ENCODE peak calls at places on chromosomes 12 and 14, in six cellular contexts. One of them, this sample, is unnamed.

GRCh38 chr14:93975791-93976476 is 436 bp downstream of the ASB2 start:
- DNase-seq in upper lobe of right lung: no peak
- DNase-seq in EH: no peak
- DNase-seq in activated T-cell treated with anti-CD3 and anti-CD28 coated beads, Interleukin-2, amount 50 U/mL, for 1 hour: no peak
- DNase-seq in activated CD4-positive, CD25-positive, alpha-beta regulatory T cell: no peak
- DNase-seq in NCI-H1105: no peak
- DNase-seq in this sample: peak

GRCh38 chr14:94615254-94615653 is 3.1 kb downstream of the SERPINA3 start:
- DNase-seq in upper lobe of right lung: no peak
- DNase-seq in EH: no peak
- DNase-seq in activated T-cell treated with anti-CD3 and anti-CD28 coated beads, Interleukin-2, amount 50 U/mL, for 1 hour: no peak
- DNase-seq in activated CD4-positive, CD25-positive, alpha-beta regulatory T cell: no peak
- DNase-seq in NCI-H1105: no peak
- DNase-seq in this sample: no peak

GRCh38 chr14:74892745-74893144 is 11.0 kb downstream of the DLST start:
- DNase-seq in upper lobe of right lung: no peak
- DNase-seq in EH: no peak
- DNase-seq in activated T-cell treated with anti-CD3 and anti-CD28 coated beads, Interleukin-2, amount 50 U/mL, for 1 hour: no peak
- DNase-seq in activated CD4-positive, CD25-positive, alpha-beta regulatory T cell: no peak
- DNase-seq in NCI-H1105: no peak
- DNase-seq in this sample: no peak

GRCh38 chr14:26963696-26964095 is 365.9 kb upstream of the NOVA1 start:
- DNase-seq in upper lobe of right lung: no peak
- DNase-seq in EH: no peak
- DNase-seq in activated T-cell treated with anti-CD3 and anti-CD28 coated beads, Interleukin-2, amount 50 U/mL, for 1 hour: no peak
- DNase-seq in activated CD4-positive, CD25-positive, alpha-beta regulatory T cell: no peak
- DNase-seq in NCI-H1105: no peak
- DNase-seq in this sample: no peak

GRCh38 chr12:71007736-71008449 is 87.4 kb upstream of the PTPRR start:
- DNase-seq in upper lobe of right lung: no peak
- DNase-seq in EH: no peak
- DNase-seq in activated T-cell treated with anti-CD3 and anti-CD28 coated beads, Interleukin-2, amount 50 U/mL, for 1 hour: no peak
- DNase-seq in activated CD4-positive, CD25-positive, alpha-beta regulatory T cell: no peak
- DNase-seq in NCI-H1105: no peak
- DNase-seq in this sample: no peak

GRCh38 chr12:5665615-5666014 is 233.7 kb downstream of the NTF3 start:
- DNase-seq in upper lobe of right lung: no peak
- DNase-seq in EH: peak
- DNase-seq in activated T-cell treated with anti-CD3 and anti-CD28 coated beads, Interleukin-2, amount 50 U/mL, for 1 hour: no peak
- DNase-seq in activated CD4-positive, CD25-positive, alpha-beta regulatory T cell: no peak
- DNase-seq in NCI-H1105: no peak
- DNase-seq in this sample: no peak

GRCh38 chr12:71551529-71551928 is 111.9 kb downstream of the LGR5 start:
- DNase-seq in upper lobe of right lung: no peak
- DNase-seq in EH: peak
- DNase-seq in activated T-cell treated with anti-CD3 and anti-CD28 coated beads, Interleukin-2, amount 50 U/mL, for 1 hour: no peak
- DNase-seq in activated CD4-positive, CD25-positive, alpha-beta regulatory T cell: no peak
- DNase-seq in NCI-H1105: peak
- DNase-seq in this sample: no peak

GRCh38 chr14:32009636-32010560 is 67.2 kb upstream of the ARHGAP5 start:
- DNase-seq in upper lobe of right lung: no peak
- DNase-seq in EH: no peak
- DNase-seq in activated T-cell treated with anti-CD3 and anti-CD28 coated beads, Interleukin-2, amount 50 U/mL, for 1 hour: no peak
- DNase-seq in activated CD4-positive, CD25-positive, alpha-beta regulatory T cell: no peak
- DNase-seq in NCI-H1105: no peak
- DNase-seq in this sample: no peak

GRCh38 chr12:104073699-104074098 is 9.4 kb downstream of the HCFC2 start:
- DNase-seq in upper lobe of right lung: no peak
- DNase-seq in EH: no peak
- DNase-seq in activated T-cell treated with anti-CD3 and anti-CD28 coated beads, Interleukin-2, amount 50 U/mL, for 1 hour: no peak
- DNase-seq in activated CD4-positive, CD25-positive, alpha-beta regulatory T cell: no peak
- DNase-seq in NCI-H1105: no peak
- DNase-seq in this sample: no peak

GRCh38 chr12:4909397-4909733 is 340 bp upstream of the KCNA1 start:
- DNase-seq in upper lobe of right lung: no peak
- DNase-seq in EH: no peak
- DNase-seq in activated T-cell treated with anti-CD3 and anti-CD28 coated beads, Interleukin-2, amount 50 U/mL, for 1 hour: peak
- DNase-seq in activated CD4-positive, CD25-positive, alpha-beta regulatory T cell: no peak
- DNase-seq in NCI-H1105: no peak
- DNase-seq in this sample: no peak

GRCh38 chr12:8946733-8947132 is 2.7 kb downstream of the M6PR start:
- DNase-seq in upper lobe of right lung: no peak
- DNase-seq in EH: no peak
- DNase-seq in activated T-cell treated with anti-CD3 and anti-CD28 coated beads, Interleukin-2, amount 50 U/mL, for 1 hour: no peak
- DNase-seq in activated CD4-positive, CD25-positive, alpha-beta regulatory T cell: no peak
- DNase-seq in NCI-H1105: no peak
- DNase-seq in this sample: no peak

GRCh38 chr12:67634167-67634793 is 14.3 kb upstream of the DYRK2 start:
- DNase-seq in upper lobe of right lung: no peak
- DNase-seq in EH: no peak
- DNase-seq in activated T-cell treated with anti-CD3 and anti-CD28 coated beads, Interleukin-2, amount 50 U/mL, for 1 hour: no peak
- DNase-seq in activated CD4-positive, CD25-positive, alpha-beta regulatory T cell: no peak
- DNase-seq in NCI-H1105: no peak
- DNase-seq in this sample: no peak

GRCh38 chr14:58977366-58977765 is 211.1 kb upstream of the DAAM1 start:
- DNase-seq in upper lobe of right lung: no peak
- DNase-seq in EH: peak
- DNase-seq in activated T-cell treated with anti-CD3 and anti-CD28 coated beads, Interleukin-2, amount 50 U/mL, for 1 hour: no peak
- DNase-seq in activated CD4-positive, CD25-positive, alpha-beta regulatory T cell: no peak
- DNase-seq in NCI-H1105: no peak
- DNase-seq in this sample: no peak

GRCh38 chr12:126369487-126370463 is 1304.5 kb downstream of the AACS start:
- DNase-seq in upper lobe of right lung: no peak
- DNase-seq in EH: peak
- DNase-seq in activated T-cell treated with anti-CD3 and anti-CD28 coated beads, Interleukin-2, amount 50 U/mL, for 1 hour: no peak
- DNase-seq in activated CD4-positive, CD25-positive, alpha-beta regulatory T cell: no peak
- DNase-seq in NCI-H1105: no peak
- DNase-seq in this sample: no peak

GRCh38 chr12:24937553-24938244 is 11.2 kb downstream of the BCAT1 start:
- DNase-seq in upper lobe of right lung: no peak
- DNase-seq in EH: peak
- DNase-seq in activated T-cell treated with anti-CD3 and anti-CD28 coated beads, Interleukin-2, amount 50 U/mL, for 1 hour: no peak
- DNase-seq in activated CD4-positive, CD25-positive, alpha-beta regulatory T cell: no peak
- DNase-seq in NCI-H1105: no peak
- DNase-seq in this sample: no peak

GRCh38 chr12:2551097-2551496 is 243.7 kb upstream of the FKBP4 start:
- DNase-seq in upper lobe of right lung: no peak
- DNase-seq in EH: no peak
- DNase-seq in activated T-cell treated with anti-CD3 and anti-CD28 coated beads, Interleukin-2, amount 50 U/mL, for 1 hour: no peak
- DNase-seq in activated CD4-positive, CD25-positive, alpha-beta regulatory T cell: no peak
- DNase-seq in NCI-H1105: no peak
- DNase-seq in this sample: no peak

GRCh38 chr14:96616168-96616681 is 114.0 kb downstream of the PAPOLA start:
- DNase-seq in upper lobe of right lung: no peak
- DNase-seq in EH: no peak
- DNase-seq in activated T-cell treated with anti-CD3 and anti-CD28 coated beads, Interleukin-2, amount 50 U/mL, for 1 hour: no peak
- DNase-seq in activated CD4-positive, CD25-positive, alpha-beta regulatory T cell: no peak
- DNase-seq in NCI-H1105: no peak
- DNase-seq in this sample: no peak

GRCh38 chr12:113684053-113684907 is 212.6 kb upstream of the LHX5 start:
- DNase-seq in upper lobe of right lung: no peak
- DNase-seq in EH: peak
- DNase-seq in activated T-cell treated with anti-CD3 and anti-CD28 coated beads, Interleukin-2, amount 50 U/mL, for 1 hour: no peak
- DNase-seq in activated CD4-positive, CD25-positive, alpha-beta regulatory T cell: no peak
- DNase-seq in NCI-H1105: peak
- DNase-seq in this sample: no peak

GRCh38 chr14:65137648-65138317 is 35.5 kb upstream of the MAX start:
- DNase-seq in upper lobe of right lung: no peak
- DNase-seq in EH: no peak
- DNase-seq in activated T-cell treated with anti-CD3 and anti-CD28 coated beads, Interleukin-2, amount 50 U/mL, for 1 hour: no peak
- DNase-seq in activated CD4-positive, CD25-positive, alpha-beta regulatory T cell: no peak
- DNase-seq in NCI-H1105: peak
- DNase-seq in this sample: no peak